ENCODE peak calls at places on chromosomes 12 and 14, in eight cellular contexts. V is adrenal gland, Y is HCT116, C is astrocyte, K is kidney epithelial cell, N is fibroblast of mammary gland, H is BJ, G is PC-9. B is an unnamed sample.

GRCh38 chr12:59808317-59808910 is 212.6 kb downstream of the SLC16A7 start:
- DNase-seq in G (no peak), V (no peak), K (peak), C (peak), H (no peak), N (peak), Y (peak), B (no peak)

GRCh38 chr12:117580718-117581062 is 219.3 kb upstream of the NOS1 start:
- DNase-seq in Y (peak), G (no peak), C (no peak), K (no peak), V (no peak), N (no peak), H (no peak), B (no peak)

GRCh38 chr14:68710776-68711175 is 82.1 kb downstream of the ZFP36L1 start:
- DNase-seq in V (no peak), H (no peak), C (no peak), N (no peak), Y (no peak), K (no peak), G (no peak), B (no peak)

GRCh38 chr12:64566122-64566521 is 44.2 kb upstream of the RASSF3 start:
- DNase-seq in Y (no peak), V (no peak), K (no peak), N (no peak), C (peak), H (peak), G (no peak), B (peak)

GRCh38 chr14:59679872-59680271 is 103.3 kb upstream of the CCDC175 start:
- DNase-seq in H (peak), C (no peak), K (no peak), G (no peak), N (no peak), Y (no peak), V (peak), B (no peak)

GRCh38 chr12:122852336-122853275 is 17.3 kb downstream of the HIP1R start:
- DNase-seq in V (no peak), N (peak), Y (no peak), G (no peak), K (no peak), C (no peak), H (no peak), B (no peak)

GRCh38 chr14:82667006-82667405 is 1133.4 kb upstream of the SEL1L start:
- DNase-seq in K (no peak), V (no peak), H (no peak), N (peak), G (no peak), C (no peak), Y (no peak), B (no peak)

GRCh38 chr12:52209321-52209720 is 17.5 kb upstream of the KRT80 start:
- DNase-seq in N (no peak), Y (no peak), H (no peak), V (no peak), G (no peak), K (no peak), C (no peak), B (no peak)

GRCh38 chr12:88108021-88108420 is 33.9 kb downstream of the CEP290 start:
- DNase-seq in V (no peak), N (peak), H (no peak), Y (no peak), K (no peak), C (no peak), G (no peak), B (no peak)

GRCh38 chr14:71687115-71687836 is 245.0 kb upstream of the RGS6 start:
- DNase-seq in C (no peak), G (no peak), K (no peak), H (no peak), N (no peak), Y (no peak), V (no peak), B (no peak)

GRCh38 chr14:73105727-73106126 is 30.6 kb upstream of the PSEN1 start:
- DNase-seq in K (no peak), G (no peak), H (no peak), N (no peak), Y (no peak), V (no peak), C (no peak), B (no peak)

GRCh38 chr12:51004504-51004903 is 21.7 kb downstream of the SLC11A2 start:
- DNase-seq in C (no peak), K (no peak), H (no peak), N (no peak), G (no peak), V (no peak), Y (no peak), B (no peak)

GRCh38 chr12:102634216-102634615 is 153.9 kb upstream of the IGF1 start:
- DNase-seq in V (no peak), H (peak), C (peak), G (no peak), K (no peak), Y (no peak), N (peak), B (peak)

GRCh38 chr12:124915249-124916236 is 1.1 kb upstream of the UBC start:
- DNase-seq in Y (no peak), K (no peak), V (no peak), G (peak), H (no peak), N (peak), C (no peak), B (no peak)

GRCh38 chr14:39430762-39431415 is 1.3 kb downstream of the FBXO33 start:
- DNase-seq in V (no peak), C (no peak), Y (no peak), N (peak), G (no peak), H (no peak), K (no peak), B (no peak)

GRCh38 chr14:25431211-25432076 is 381.5 kb upstream of the STXBP6 start:
- DNase-seq in V (peak), Y (no peak), G (no peak), C (no peak), N (peak), K (no peak), H (no peak), B (no peak)

GRCh38 chr14:103698380-103699260 is 16.6 kb downstream of the XRCC3 start:
- DNase-seq in K (no peak), H (no peak), V (no peak), N (no peak), G (peak), Y (no peak), C (no peak), B (no peak)

GRCh38 chr14:101446387-101446969 is 114.8 kb upstream of the DIO3 start:
- DNase-seq in G (no peak), Y (no peak), C (no peak), V (no peak), N (no peak), H (no peak), K (no peak), B (no peak)

GRCh38 chr14:50961606-50962259 is 17.4 kb upstream of the PYGL start:
- DNase-seq in N (peak), Y (no peak), V (peak), K (peak), G (peak), H (peak), C (peak), B (peak)

GRCh38 chr12:153080-153746 is 60.7 kb downstream of the SLC6A12 start:
- DNase-seq in H (no peak), K (peak), V (peak), N (peak), C (peak), Y (peak), G (peak), B (no peak)

GRCh38 chr14:71703477-71703876 is 228.8 kb upstream of the RGS6 start:
- DNase-seq in C (peak), H (no peak), G (no peak), Y (no peak), V (no peak), N (peak), K (no peak), B (no peak)

GRCh38 chr14:22887260-22887989 is 4.4 kb downstream of the REM2 start:
- DNase-seq in V (no peak), K (peak), Y (peak), N (peak), H (no peak), C (peak), G (peak), B (no peak)

GRCh38 chr14:90599748-90600507 is 203.1 kb downstream of the CALM1 start:
- DNase-seq in Y (no peak), V (no peak), N (peak), G (peak), C (no peak), H (no peak), K (no peak), B (no peak)

GRCh38 chr14:101235042-101235871 is 326.0 kb upstream of the DIO3 start:
- DNase-seq in C (peak), N (peak), K (peak), G (peak), H (no peak), V (peak), Y (peak), B (no peak)

GRCh38 chr14:53367631-53368030 is 214.5 kb upstream of the DDHD1 start:
- DNase-seq in H (no peak), Y (no peak), G (no peak), K (no peak), V (no peak), C (peak), N (peak), B (no peak)

GRCh38 chr14:72962829-72963312 is 36.6 kb downstream of the DCAF4 start:
- DNase-seq in C (peak), G (peak), H (peak), K (peak), N (peak), V (peak), Y (peak), B (peak)

GRCh38 chr12:53992377-53992776 is 7.4 kb downstream of the HOXC10 start:
- DNase-seq in C (no peak), G (no peak), Y (no peak), V (no peak), N (no peak), K (no peak), H (no peak), B (no peak)

GRCh38 chr12:53988519-53989226 is 3.7 kb downstream of the HOXC10 start:
- DNase-seq in G (no peak), H (no peak), N (no peak), C (no peak), Y (no peak), V (no peak), K (no peak), B (no peak)

GRCh38 chr12:53991077-53991460 is 6.1 kb downstream of the HOXC10 start:
- DNase-seq in Y (no peak), G (no peak), H (no peak), C (no peak), K (no peak), N (peak), V (no peak), B (no peak)

GRCh38 chr12:53989227-53990113 is 4.5 kb downstream of the HOXC10 start:
- DNase-seq in N (peak), Y (no peak), V (no peak), G (peak), C (no peak), H (no peak), K (no peak), B (no peak)

DNA sequence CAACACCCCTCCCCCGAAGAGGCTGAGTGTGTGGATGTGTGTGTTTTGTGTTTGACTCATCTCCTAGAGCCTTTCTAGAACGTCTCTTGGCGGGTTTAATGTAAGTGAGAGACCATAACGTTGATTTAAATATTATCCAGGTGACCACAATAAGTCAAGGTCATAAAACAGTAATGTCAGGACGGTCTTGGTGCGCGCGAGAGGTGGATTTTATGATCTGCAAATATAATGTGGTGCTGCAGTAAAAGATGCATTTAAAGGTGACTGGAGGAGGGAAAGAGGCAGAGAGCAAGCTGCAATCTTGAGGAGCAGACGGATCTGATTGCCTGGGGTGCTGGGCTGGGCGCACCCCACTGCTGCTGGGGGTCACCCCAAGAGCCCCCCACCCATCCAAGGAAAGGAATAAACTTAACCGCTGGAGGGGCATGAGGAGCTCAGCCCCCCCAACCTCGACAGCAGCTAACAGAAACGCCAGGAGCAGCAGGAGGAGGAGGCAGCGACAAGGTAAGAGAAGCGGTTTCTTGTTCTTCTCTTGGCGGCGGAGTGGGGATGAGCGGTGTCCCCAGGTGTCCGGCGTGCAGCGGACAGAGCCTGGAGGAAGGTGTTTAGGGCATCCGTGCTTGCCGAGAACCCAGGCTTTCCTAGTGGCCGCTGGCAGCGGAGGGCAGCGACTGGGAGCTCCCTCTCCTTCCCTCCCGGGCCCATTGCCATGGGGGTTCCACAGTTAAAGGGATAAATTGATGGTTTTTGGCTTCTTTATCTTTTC is 5.5 kb downstream of the HOXC10 start:
- DNase-seq in G (no peak), N (peak), H (no peak), V (no peak), C (no peak), K (no peak), Y (no peak), B (no peak)
- H3K4me3 ChIP-seq in G (no peak), N (peak), H (no peak), V (no peak), C (no peak), K (peak), Y (no peak), B (peak)

DNA sequence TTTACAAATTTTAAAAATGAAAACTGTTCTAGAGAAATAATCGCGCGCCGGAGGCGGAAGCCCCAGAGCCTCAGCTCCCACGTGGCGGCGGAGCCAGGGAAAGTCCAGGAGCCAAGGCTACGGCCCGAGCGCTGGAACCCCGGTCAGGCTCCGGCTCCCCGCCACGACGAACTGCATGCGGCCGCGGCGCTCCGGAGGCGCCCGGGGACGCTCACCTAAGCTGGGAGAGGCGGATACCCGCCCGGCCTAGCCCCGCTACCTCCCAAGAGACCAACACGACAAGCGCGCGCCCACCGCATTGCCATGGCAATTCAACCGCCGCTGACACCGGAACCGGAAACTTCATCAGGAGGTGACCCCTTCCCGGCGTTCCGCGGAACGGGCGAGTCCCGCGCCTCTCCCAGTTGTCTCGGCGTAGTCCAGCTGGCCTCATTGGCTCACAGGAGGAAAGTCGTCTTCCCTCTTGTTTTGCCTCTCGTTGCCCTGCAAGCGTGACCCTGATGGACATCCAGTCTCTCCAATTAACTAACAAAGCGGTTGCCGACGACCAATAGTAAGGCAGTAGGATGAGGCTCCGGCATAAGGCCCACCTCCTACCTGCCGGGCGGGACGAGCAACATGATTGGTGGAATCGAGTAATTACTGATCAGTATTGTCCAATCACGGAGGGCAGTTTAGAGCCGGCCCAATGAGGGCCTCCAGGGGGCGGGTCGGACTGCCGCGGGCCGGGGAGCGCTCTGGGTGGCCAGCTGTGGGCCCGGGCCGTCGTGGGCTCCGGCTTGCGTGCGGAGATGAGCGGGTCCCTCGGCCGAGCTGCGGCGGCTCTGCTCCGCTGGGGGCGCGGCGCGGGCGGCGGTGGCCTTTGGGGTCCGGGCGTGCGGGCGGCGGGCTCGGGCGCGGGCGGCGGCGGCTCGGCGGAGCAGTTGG is at the start of gene GLRX5:
- DNase-seq in Y (peak), V (peak), G (peak), N (peak), C (peak), H (peak), K (peak), B (peak)
- TF ChIP-seq CTCF in Y (no peak), V (peak), G (no peak), N (no peak), C (no peak), H (no peak), K (no peak), B (no peak)

GRCh38 chr12:96176575-96176974 is 17.6 kb upstream of the ELK3 start:
- DNase-seq in H (no peak), K (no peak), V (no peak), G (no peak), Y (no peak), N (no peak), C (no peak), B (no peak)
- H3K4me3 ChIP-seq in H (no peak), K (no peak), V (no peak), G (no peak), Y (no peak), N (no peak), C (no peak), B (no peak)

GRCh38 chr14:69812725-69813124 is 15.7 kb upstream of the SLC10A1 start:
- DNase-seq in G (peak), V (no peak), C (no peak), N (no peak), H (no peak), K (no peak), Y (no peak), B (no peak)
- TF ChIP-seq CTCF in G (peak), V (no peak), C (no peak), N (no peak), H (no peak), K (no peak), Y (peak), B (no peak)

B was measured in AG04449.